ENCODE peak calls at places on chromosomes 13 and 19, in nine cellular contexts. One of them, this sample, is unnamed.

GRCh38 chr19:28940751-28941500 is 272.0 kb downstream of the UQCRFS1 start:
- DNase-seq in pancreas: no peak
- DNase-seq in astrocyte: no peak
- DNase-seq in testis: no peak
- DNase-seq in IMR-90: peak; percentile 92
- DNase-seq in H9: no peak
- DNase-seq in heart right ventricle: no peak
- DNase-seq in K562: no peak
- DNase-seq in neural progenitor cell: no peak
- DNase-seq in this sample: no peak

GRCh38 chr13:33213024-33213795 is 72.3 kb downstream of the STARD13 start:
- DNase-seq in neural progenitor cell: peak; percentile 53
- DNase-seq in testis: no peak
- DNase-seq in astrocyte: peak; percentile 84
- DNase-seq in pancreas: no peak
- DNase-seq in K562: no peak
- DNase-seq in H9: no peak
- DNase-seq in heart right ventricle: no peak
- DNase-seq in IMR-90: no peak
- DNase-seq in this sample: no peak

GRCh38 chr19:10285393-10285792 is 1.4 kb upstream of the ICAM4 start:
- DNase-seq in K562: no peak
- DNase-seq in H9: no peak
- DNase-seq in astrocyte: no peak
- DNase-seq in neural progenitor cell: no peak
- DNase-seq in testis: no peak
- DNase-seq in heart right ventricle: no peak
- DNase-seq in pancreas: no peak
- DNase-seq in IMR-90: no peak
- DNase-seq in this sample: no peak

GRCh38 chr19:17292301-17293074 is 10.7 kb downstream of the ABHD8 start:
- DNase-seq in neural progenitor cell: peak; percentile 92
- DNase-seq in H9: peak; percentile 95
- DNase-seq in astrocyte: peak; percentile 67
- DNase-seq in K562: peak; percentile 95
- DNase-seq in testis: peak; percentile 53
- DNase-seq in heart right ventricle: peak; percentile 73
- DNase-seq in pancreas: peak; percentile 59
- DNase-seq in IMR-90: peak; percentile 82
- DNase-seq in this sample: peak; percentile 87

GRCh38 chr13:46905249-46905648 is 8.4 kb upstream of the HTR2A start:
- DNase-seq in IMR-90: peak; percentile 26
- DNase-seq in K562: no peak
- DNase-seq in heart right ventricle: no peak
- DNase-seq in testis: no peak
- DNase-seq in H9: no peak
- DNase-seq in pancreas: no peak
- DNase-seq in neural progenitor cell: no peak
- DNase-seq in astrocyte: no peak
- DNase-seq in this sample: peak; percentile 7

GRCh38 chr13:72638059-72638815 is 89.2 kb downstream of the MZT1 start:
- DNase-seq in IMR-90: no peak
- DNase-seq in H9: peak; percentile 48
- DNase-seq in astrocyte: peak; percentile 32
- DNase-seq in pancreas: no peak
- DNase-seq in K562: no peak
- DNase-seq in heart right ventricle: no peak
- DNase-seq in testis: no peak
- DNase-seq in neural progenitor cell: no peak
- DNase-seq in this sample: no peak

GRCh38 chr19:12792048-12792852 is 964 bp downstream of the JUNB start:
- DNase-seq in testis: peak; percentile 73
- DNase-seq in pancreas: peak; percentile 73
- DNase-seq in neural progenitor cell: peak; percentile 76
- DNase-seq in K562: peak; percentile 61
- DNase-seq in astrocyte: no peak
- DNase-seq in H9: peak; percentile 84
- DNase-seq in heart right ventricle: peak; percentile 62
- DNase-seq in IMR-90: peak; percentile 55
- DNase-seq in this sample: peak; percentile 91

GRCh38 chr13:51583469-51583874 is 790 bp upstream of the WDFY2 start:
- DNase-seq in H9: no peak
- DNase-seq in heart right ventricle: no peak
- DNase-seq in K562: no peak
- DNase-seq in pancreas: no peak
- DNase-seq in neural progenitor cell: no peak
- DNase-seq in IMR-90: no peak
- DNase-seq in testis: no peak
- DNase-seq in astrocyte: no peak
- DNase-seq in this sample: no peak

GRCh38 chr19:3401004-3401768 is 34.8 kb downstream of the NFIC start:
- DNase-seq in astrocyte: no peak
- DNase-seq in heart right ventricle: no peak
- DNase-seq in neural progenitor cell: no peak
- DNase-seq in pancreas: no peak
- DNase-seq in IMR-90: no peak
- DNase-seq in K562: no peak
- DNase-seq in testis: no peak
- DNase-seq in H9: no peak
- DNase-seq in this sample: no peak
- H3K27ac ChIP-seq in astrocyte: no peak overlapping the region
- H3K27ac ChIP-seq in heart right ventricle: peak overlapping the region; percentile 50
- H3K27ac ChIP-seq in neural progenitor cell: no peak overlapping the region
- H3K27ac ChIP-seq in pancreas: peak overlapping the region; percentile 100
- H3K27ac ChIP-seq in IMR-90: no peak overlapping the region
- H3K27ac ChIP-seq in K562: no peak overlapping the region
- H3K27ac ChIP-seq in testis: peak overlapping the region; percentile 97
- H3K27ac ChIP-seq in H9: no peak overlapping the region
- H3K27ac ChIP-seq in this sample: no peak overlapping the region

GRCh38 chr13:39600766-39601165 is 2.2 kb downstream of the LHFPL6 start:
- DNase-seq in neural progenitor cell: peak; percentile 62
- DNase-seq in H9: peak; percentile 66
- DNase-seq in astrocyte: no peak
- DNase-seq in heart right ventricle: peak; percentile 73
- DNase-seq in IMR-90: no peak
- DNase-seq in K562: no peak
- DNase-seq in pancreas: no peak
- DNase-seq in testis: no peak
- DNase-seq in this sample: peak; percentile 66
- TF ChIP-seq CTCF in neural progenitor cell: peak; percentile 48
- TF ChIP-seq CTCF in H9: peak; percentile 62
- TF ChIP-seq CTCF in astrocyte: no peak
- TF ChIP-seq CTCF in heart right ventricle: peak; percentile 42
- TF ChIP-seq CTCF in IMR-90: peak; percentile 18
- TF ChIP-seq CTCF in K562: no peak
- TF ChIP-seq CTCF in pancreas: no peak
- TF ChIP-seq CTCF in testis: no peak
- TF ChIP-seq CTCF in this sample: peak; percentile 77

GRCh38 chr19:49849433-49850220 is 1.3 kb upstream of the PTOV1 start:
- DNase-seq in astrocyte: no peak
- DNase-seq in H9: no peak
- DNase-seq in testis: no peak
- DNase-seq in heart right ventricle: no peak
- DNase-seq in IMR-90: no peak
- DNase-seq in neural progenitor cell: no peak
- DNase-seq in pancreas: no peak
- DNase-seq in K562: no peak
- DNase-seq in this sample: no peak

GRCh38 chr19:49850487-49851342 is at the start of gene PTOV1:
- DNase-seq in IMR-90: peak; percentile 91
- DNase-seq in pancreas: peak; percentile 88
- DNase-seq in neural progenitor cell: peak; percentile 96
- DNase-seq in H9: peak; percentile 93
- DNase-seq in heart right ventricle: peak; percentile 92
- DNase-seq in K562: peak; percentile 97
- DNase-seq in astrocyte: peak; percentile 75
- DNase-seq in testis: peak; percentile 95
- DNase-seq in this sample: peak; percentile 97

GRCh38 chr19:49852631-49853126 is 1.7 kb downstream of the PTOV1 start:
- DNase-seq in H9: no peak
- DNase-seq in heart right ventricle: no peak
- DNase-seq in neural progenitor cell: no peak
- DNase-seq in pancreas: no peak
- DNase-seq in astrocyte: no peak
- DNase-seq in testis: no peak
- DNase-seq in IMR-90: peak; percentile 22
- DNase-seq in K562: no peak
- DNase-seq in this sample: peak; percentile 31

GRCh38 chr19:49850221-49850486 is 805 bp upstream of the PTOV1 start:
- DNase-seq in heart right ventricle: no peak
- DNase-seq in K562: no peak
- DNase-seq in testis: no peak
- DNase-seq in H9: no peak
- DNase-seq in pancreas: no peak
- DNase-seq in IMR-90: no peak
- DNase-seq in neural progenitor cell: no peak
- DNase-seq in astrocyte: no peak
- DNase-seq in this sample: no peak

GRCh38 chr19:49851456-49852259 is 699 bp downstream of the PTOV1 start:
- DNase-seq in pancreas: peak; percentile 54
- DNase-seq in neural progenitor cell: peak; percentile 88
- DNase-seq in testis: peak; percentile 43
- DNase-seq in heart right ventricle: peak; percentile 45
- DNase-seq in astrocyte: no peak
- DNase-seq in K562: peak; percentile 86
- DNase-seq in H9: peak; percentile 82
- DNase-seq in IMR-90: no peak
- DNase-seq in this sample: peak; percentile 62
- H3K27ac ChIP-seq in pancreas: peak overlapping the region; percentile 100
- H3K27ac ChIP-seq in neural progenitor cell: peak overlapping the region; percentile 98
- H3K27ac ChIP-seq in testis: peak overlapping the region; percentile 100
- H3K27ac ChIP-seq in heart right ventricle: peak overlapping the region; percentile 99
- H3K27ac ChIP-seq in astrocyte: peak overlapping the region; percentile 97
- H3K27ac ChIP-seq in K562: peak overlapping the region; percentile 100
- H3K27ac ChIP-seq in H9: no peak overlapping the region
- H3K27ac ChIP-seq in IMR-90: peak overlapping the region; percentile 94
- H3K27ac ChIP-seq in this sample: peak overlapping the region; percentile 87

DNA sequence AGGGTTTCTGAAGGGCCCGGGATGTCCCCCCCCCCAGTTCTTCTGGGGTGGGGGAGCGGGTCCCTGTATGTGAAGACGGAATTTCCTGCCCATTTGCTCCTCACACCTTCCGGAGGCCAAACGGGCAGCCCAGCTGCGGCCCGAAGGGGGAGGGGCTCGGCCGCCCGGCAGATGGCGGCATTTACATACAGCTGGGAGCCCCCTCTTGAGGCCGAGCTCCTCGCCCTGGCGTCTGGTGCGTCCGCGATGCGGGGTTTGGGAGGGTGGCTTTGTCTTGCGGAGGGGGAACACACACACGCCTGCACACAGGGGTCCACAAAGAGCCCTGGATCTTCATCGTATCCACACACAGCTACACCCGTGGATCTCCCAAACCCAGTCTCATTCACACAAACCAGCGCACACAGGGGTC is 891 bp upstream of the DLL3 start:
- DNase-seq in H9: peak; percentile 95
- DNase-seq in pancreas: no peak
- DNase-seq in heart right ventricle: no peak
- DNase-seq in neural progenitor cell: peak; percentile 89
- DNase-seq in astrocyte: peak; percentile 14
- DNase-seq in testis: peak; percentile 39
- DNase-seq in K562: peak; percentile 73
- DNase-seq in IMR-90: peak; percentile 19
- DNase-seq in this sample: peak; percentile 84
- TF ChIP-seq CTCF in H9: peak; percentile 47
- TF ChIP-seq CTCF in pancreas: no peak
- TF ChIP-seq CTCF in heart right ventricle: peak; percentile 36
- TF ChIP-seq CTCF in neural progenitor cell: peak; percentile 57
- TF ChIP-seq CTCF in astrocyte: peak; percentile 7
- TF ChIP-seq CTCF in testis: no peak
- TF ChIP-seq CTCF in K562: peak; percentile 62
- TF ChIP-seq CTCF in IMR-90: peak; percentile 49
- TF ChIP-seq CTCF in this sample: peak; percentile 65

DNA sequence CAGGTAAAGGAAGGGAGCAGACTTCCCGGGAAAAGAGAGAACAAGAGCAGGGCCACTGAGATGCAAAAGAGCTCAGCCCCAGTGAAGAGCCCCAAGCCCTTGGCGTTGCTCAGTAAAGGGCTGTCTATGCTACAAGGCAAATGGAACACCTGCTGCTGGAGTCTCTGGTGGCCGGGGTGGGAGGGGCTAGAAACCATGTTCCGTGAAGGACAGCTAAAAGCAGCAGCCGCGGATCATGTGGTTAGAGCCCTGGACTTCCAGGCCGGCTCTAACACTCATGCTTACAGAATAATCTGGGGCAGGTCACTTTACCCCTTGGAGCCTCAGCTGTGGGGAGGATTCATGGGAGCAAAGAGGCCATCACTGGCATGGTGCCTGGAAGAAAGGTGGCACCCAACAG is 17.8 kb downstream of the POU2F2 start:
- DNase-seq in testis: no peak
- DNase-seq in pancreas: peak; percentile 69
- DNase-seq in astrocyte: no peak
- DNase-seq in neural progenitor cell: no peak
- DNase-seq in H9: peak; percentile 55
- DNase-seq in heart right ventricle: no peak
- DNase-seq in IMR-90: no peak
- DNase-seq in K562: no peak
- DNase-seq in this sample: peak; percentile 96
- H3K27ac ChIP-seq in testis: no peak overlapping the region
- H3K27ac ChIP-seq in pancreas: peak overlapping the region; percentile 82
- H3K27ac ChIP-seq in astrocyte: peak overlapping the region; percentile 87
- H3K27ac ChIP-seq in neural progenitor cell: no peak overlapping the region
- H3K27ac ChIP-seq in H9: no peak overlapping the region
- H3K27ac ChIP-seq in heart right ventricle: peak overlapping the region; percentile 79
- H3K27ac ChIP-seq in IMR-90: peak overlapping the region; percentile 63
- H3K27ac ChIP-seq in K562: no peak overlapping the region
- H3K27ac ChIP-seq in this sample: peak overlapping the region; percentile 97

This sample was measured in OCI-LY7.